ENCODE peak calls at places on chromosome 19, in ten cellular contexts. One of them, this sample, is unnamed.
A peak's percentile ranks its signal among the peaks of the same experiment; 100 is the strongest.

GRCh38 chr19:7224205-7224833 is 69.9 kb downstream of the INSR start:
- DNase-seq in Peyer's patch: no peak
- DNase-seq in GM19239: no peak
- DNase-seq in GM10248: no peak
- DNase-seq in AML-193: no peak
- DNase-seq in brain microvascular endothelial cell: no peak
- DNase-seq in GM12892: no peak
- DNase-seq in body of pancreas: peak; percentile 73
- DNase-seq in HuH-7.5: no peak
- DNase-seq in amygdala: peak; percentile 5
- DNase-seq in this sample: no peak

GRCh38 chr19:32265991-32266390 is 79.4 kb upstream of the ZNF507 start:
- DNase-seq in Peyer's patch: no peak
- DNase-seq in GM19239: no peak
- DNase-seq in GM10248: no peak
- DNase-seq in AML-193: no peak
- DNase-seq in brain microvascular endothelial cell: no peak
- DNase-seq in GM12892: no peak
- DNase-seq in body of pancreas: no peak
- DNase-seq in HuH-7.5: no peak
- DNase-seq in amygdala: no peak
- DNase-seq in this sample: peak; percentile 70

GRCh38 chr19:43532571-43532961 is 422 bp upstream of the ZNF575 start:
- DNase-seq in Peyer's patch: peak; percentile 82
- DNase-seq in GM19239: no peak
- DNase-seq in GM10248: peak; percentile 56
- DNase-seq in AML-193: peak; percentile 77
- DNase-seq in brain microvascular endothelial cell: no peak
- DNase-seq in GM12892: no peak
- DNase-seq in body of pancreas: peak; percentile 23
- DNase-seq in HuH-7.5: no peak
- DNase-seq in amygdala: no peak
- DNase-seq in this sample: no peak

GRCh38 chr19:49605605-49606004 is 14.6 kb downstream of the PRR12 start:
- DNase-seq in Peyer's patch: no peak
- DNase-seq in GM19239: no peak
- DNase-seq in GM10248: no peak
- DNase-seq in AML-193: no peak
- DNase-seq in brain microvascular endothelial cell: no peak
- DNase-seq in GM12892: no peak
- DNase-seq in body of pancreas: no peak
- DNase-seq in HuH-7.5: no peak
- DNase-seq in amygdala: no peak
- DNase-seq in this sample: no peak

GRCh38 chr19:2867025-2867991 is at the start of gene ZNF556:
- DNase-seq in Peyer's patch: no peak
- DNase-seq in GM19239: no peak
- DNase-seq in GM10248: no peak
- DNase-seq in AML-193: no peak
- DNase-seq in brain microvascular endothelial cell: no peak
- DNase-seq in GM12892: peak; percentile 20
- DNase-seq in body of pancreas: peak; percentile 17
- DNase-seq in HuH-7.5: no peak
- DNase-seq in amygdala: no peak
- DNase-seq in this sample: no peak

GRCh38 chr19:41366089-41366488 is 2.1 kb upstream of the B9D2 start:
- DNase-seq in Peyer's patch: no peak
- DNase-seq in GM19239: no peak
- DNase-seq in GM10248: no peak
- DNase-seq in AML-193: no peak
- DNase-seq in brain microvascular endothelial cell: no peak
- DNase-seq in GM12892: no peak
- DNase-seq in body of pancreas: no peak
- DNase-seq in HuH-7.5: no peak
- DNase-seq in amygdala: no peak
- DNase-seq in this sample: no peak

GRCh38 chr19:14093117-14093784 is 2.7 kb upstream of the SAMD1 start:
- DNase-seq in Peyer's patch: no peak
- DNase-seq in GM19239: no peak
- DNase-seq in GM10248: no peak
- DNase-seq in AML-193: no peak
- DNase-seq in brain microvascular endothelial cell: no peak
- DNase-seq in GM12892: no peak
- DNase-seq in body of pancreas: no peak
- DNase-seq in HuH-7.5: no peak
- DNase-seq in amygdala: no peak
- DNase-seq in this sample: no peak

GRCh38 chr19:54616840-54617560 is 13.3 kb upstream of the LILRB1 start:
- DNase-seq in Peyer's patch: no peak
- DNase-seq in GM19239: peak; percentile 28
- DNase-seq in GM10248: peak; percentile 61
- DNase-seq in AML-193: no peak
- DNase-seq in brain microvascular endothelial cell: no peak
- DNase-seq in GM12892: no peak
- DNase-seq in body of pancreas: no peak
- DNase-seq in HuH-7.5: no peak
- DNase-seq in amygdala: no peak
- DNase-seq in this sample: no peak

GRCh38 chr19:54137913-54138776 is 583 bp downstream of the CNOT3 start:
- DNase-seq in Peyer's patch: no peak
- DNase-seq in GM19239: no peak
- DNase-seq in GM10248: peak; percentile 40
- DNase-seq in AML-193: no peak
- DNase-seq in brain microvascular endothelial cell: no peak
- DNase-seq in GM12892: peak; percentile 69
- DNase-seq in body of pancreas: peak; percentile 42
- DNase-seq in HuH-7.5: no peak
- DNase-seq in amygdala: no peak
- DNase-seq in this sample: no peak

GRCh38 chr19:32691952-32692726 is 518 bp downstream of the NUDT19 start:
- DNase-seq in Peyer's patch: peak; percentile 78
- DNase-seq in GM19239: peak; percentile 43
- DNase-seq in GM10248: peak; percentile 79
- DNase-seq in AML-193: peak; percentile 44
- DNase-seq in brain microvascular endothelial cell: peak; percentile 48
- DNase-seq in GM12892: peak; percentile 50
- DNase-seq in body of pancreas: peak; percentile 59
- DNase-seq in HuH-7.5: peak; percentile 47
- DNase-seq in amygdala: peak; percentile 23
- DNase-seq in this sample: no peak

GRCh38 chr19:47369923-47370625 is 21.0 kb downstream of the DHX34 start:
- DNase-seq in Peyer's patch: no peak
- DNase-seq in GM19239: no peak
- DNase-seq in GM10248: no peak
- DNase-seq in AML-193: peak; percentile 70
- DNase-seq in brain microvascular endothelial cell: peak; percentile 74
- DNase-seq in GM12892: no peak
- DNase-seq in body of pancreas: no peak
- DNase-seq in HuH-7.5: no peak
- DNase-seq in amygdala: no peak
- DNase-seq in this sample: no peak

GRCh38 chr19:48543121-48543710 is 8.8 kb upstream of the SULT2B1 start:
- DNase-seq in Peyer's patch: peak; percentile 64
- DNase-seq in GM19239: no peak
- DNase-seq in GM10248: no peak
- DNase-seq in AML-193: no peak
- DNase-seq in brain microvascular endothelial cell: peak; percentile 10
- DNase-seq in GM12892: no peak
- DNase-seq in body of pancreas: peak; percentile 29
- DNase-seq in HuH-7.5: no peak
- DNase-seq in amygdala: no peak
- DNase-seq in this sample: no peak

GRCh38 chr19:47779524-47780214 is 1.2 kb downstream of the SELENOW start:
- DNase-seq in Peyer's patch: no peak
- DNase-seq in GM19239: no peak
- DNase-seq in GM10248: no peak
- DNase-seq in AML-193: no peak
- DNase-seq in brain microvascular endothelial cell: no peak
- DNase-seq in GM12892: no peak
- DNase-seq in body of pancreas: peak; percentile 43
- DNase-seq in HuH-7.5: no peak
- DNase-seq in amygdala: peak; percentile 10
- DNase-seq in this sample: no peak

GRCh38 chr19:42497492-42498226 is 30.6 kb downstream of the CEACAM1 start:
- DNase-seq in Peyer's patch: peak; percentile 57
- DNase-seq in GM19239: no peak
- DNase-seq in GM10248: peak; percentile 47
- DNase-seq in AML-193: no peak
- DNase-seq in brain microvascular endothelial cell: no peak
- DNase-seq in GM12892: no peak
- DNase-seq in body of pancreas: peak; percentile 30
- DNase-seq in HuH-7.5: peak; percentile 58
- DNase-seq in amygdala: no peak
- DNase-seq in this sample: no peak

GRCh38 chr19:4493104-4493928 is 21.2 kb downstream of the HDGFL2 start:
- DNase-seq in Peyer's patch: no peak
- DNase-seq in GM19239: no peak
- DNase-seq in GM10248: no peak
- DNase-seq in AML-193: no peak
- DNase-seq in brain microvascular endothelial cell: no peak
- DNase-seq in GM12892: no peak
- DNase-seq in body of pancreas: no peak
- DNase-seq in HuH-7.5: no peak
- DNase-seq in amygdala: no peak
- DNase-seq in this sample: no peak

GRCh38 chr19:13160557-13160956 is 10.3 kb downstream of the IER2 start:
- DNase-seq in Peyer's patch: no peak
- DNase-seq in GM19239: no peak
- DNase-seq in GM10248: no peak
- DNase-seq in AML-193: no peak
- DNase-seq in brain microvascular endothelial cell: peak; percentile 36
- DNase-seq in GM12892: no peak
- DNase-seq in body of pancreas: no peak
- DNase-seq in HuH-7.5: no peak
- DNase-seq in amygdala: no peak
- DNase-seq in this sample: no peak

GRCh38 chr19:28283592-28283991 is 929.4 kb downstream of the UQCRFS1 start:
- DNase-seq in Peyer's patch: no peak
- DNase-seq in GM19239: no peak
- DNase-seq in GM10248: no peak
- DNase-seq in AML-193: no peak
- DNase-seq in brain microvascular endothelial cell: no peak
- DNase-seq in GM12892: no peak
- DNase-seq in body of pancreas: no peak
- DNase-seq in HuH-7.5: no peak
- DNase-seq in amygdala: no peak
- DNase-seq in this sample: no peak

GRCh38 chr19:58054792-58055482 is 4.1 kb upstream of the ZNF135 start:
- DNase-seq in Peyer's patch: no peak
- DNase-seq in GM19239: peak; percentile 4
- DNase-seq in GM10248: no peak
- DNase-seq in AML-193: no peak
- DNase-seq in brain microvascular endothelial cell: peak; percentile 12
- DNase-seq in GM12892: no peak
- DNase-seq in body of pancreas: peak; percentile 25
- DNase-seq in HuH-7.5: no peak
- DNase-seq in amygdala: peak; percentile 32
- DNase-seq in this sample: no peak

GRCh38 chr19:13796301-13797057 is 1.2 kb downstream of the ZSWIM4 start:
- DNase-seq in Peyer's patch: no peak
- DNase-seq in GM19239: no peak
- DNase-seq in GM10248: peak; percentile 67
- DNase-seq in AML-193: no peak
- DNase-seq in brain microvascular endothelial cell: peak; percentile 88
- DNase-seq in GM12892: no peak
- DNase-seq in body of pancreas: peak; percentile 55
- DNase-seq in HuH-7.5: no peak
- DNase-seq in amygdala: no peak
- DNase-seq in this sample: no peak

GRCh38 chr19:52453324-52454094 is at the start of gene ZNF578:
- DNase-seq in Peyer's patch: peak; percentile 58
- DNase-seq in GM19239: peak; percentile 16
- DNase-seq in GM10248: peak; percentile 34
- DNase-seq in AML-193: no peak
- DNase-seq in brain microvascular endothelial cell: peak; percentile 81
- DNase-seq in GM12892: peak; percentile 11
- DNase-seq in body of pancreas: peak; percentile 67
- DNase-seq in HuH-7.5: no peak
- DNase-seq in amygdala: peak; percentile 48
- DNase-seq in this sample: no peak

GRCh38 chr19:49741210-49741844 is 21.8 kb downstream of the TSKS start:
- DNase-seq in Peyer's patch: no peak
- DNase-seq in GM19239: no peak
- DNase-seq in GM10248: no peak
- DNase-seq in AML-193: no peak
- DNase-seq in brain microvascular endothelial cell: no peak
- DNase-seq in GM12892: no peak
- DNase-seq in body of pancreas: no peak
- DNase-seq in HuH-7.5: no peak
- DNase-seq in amygdala: no peak
- DNase-seq in this sample: no peak

GRCh38 chr19:18306903-18307681 is 15.8 kb downstream of the LSM4 start:
- DNase-seq in Peyer's patch: peak; percentile 50
- DNase-seq in GM19239: no peak
- DNase-seq in GM10248: no peak
- DNase-seq in AML-193: no peak
- DNase-seq in brain microvascular endothelial cell: no peak
- DNase-seq in GM12892: no peak
- DNase-seq in body of pancreas: no peak
- DNase-seq in HuH-7.5: no peak
- DNase-seq in amygdala: peak; percentile 39
- DNase-seq in this sample: no peak

GRCh38 chr19:48858984-48859710 is 9.3 kb downstream of the PLEKHA4 start:
- DNase-seq in Peyer's patch: no peak
- DNase-seq in GM19239: peak; percentile 79
- DNase-seq in GM10248: peak; percentile 85
- DNase-seq in AML-193: peak; percentile 31
- DNase-seq in brain microvascular endothelial cell: no peak
- DNase-seq in GM12892: peak; percentile 79
- DNase-seq in body of pancreas: peak; percentile 76
- DNase-seq in HuH-7.5: no peak
- DNase-seq in amygdala: no peak
- DNase-seq in this sample: no peak

GRCh38 chr19:39499082-39499642 is 415 bp downstream of the DLL3 start:
- DNase-seq in Peyer's patch: no peak
- DNase-seq in GM19239: no peak
- DNase-seq in GM10248: no peak
- DNase-seq in AML-193: no peak
- DNase-seq in brain microvascular endothelial cell: no peak
- DNase-seq in GM12892: no peak
- DNase-seq in body of pancreas: no peak
- DNase-seq in HuH-7.5: no peak
- DNase-seq in amygdala: no peak
- DNase-seq in this sample: no peak

GRCh38 chr19:17001603-17002183 is 24.9 kb downstream of the CPAMD8 start:
- DNase-seq in Peyer's patch: no peak
- DNase-seq in GM19239: no peak
- DNase-seq in GM10248: no peak
- DNase-seq in AML-193: no peak
- DNase-seq in brain microvascular endothelial cell: no peak
- DNase-seq in GM12892: no peak
- DNase-seq in body of pancreas: no peak
- DNase-seq in HuH-7.5: no peak
- DNase-seq in amygdala: no peak
- DNase-seq in this sample: no peak

GRCh38 chr19:4970558-4971423 is 1.9 kb downstream of the KDM4B start:
- DNase-seq in Peyer's patch: peak; percentile 61
- DNase-seq in GM19239: no peak
- DNase-seq in GM10248: no peak
- DNase-seq in AML-193: peak; percentile 16
- DNase-seq in brain microvascular endothelial cell: no peak
- DNase-seq in GM12892: no peak
- DNase-seq in body of pancreas: peak; percentile 52
- DNase-seq in HuH-7.5: no peak
- DNase-seq in amygdala: no peak
- DNase-seq in this sample: no peak

GRCh38 chr19:45172173-45172572 is 5.9 kb downstream of the TRAPPC6A start:
- DNase-seq in Peyer's patch: peak; percentile 46
- DNase-seq in GM19239: no peak
- DNase-seq in GM10248: no peak
- DNase-seq in AML-193: no peak
- DNase-seq in brain microvascular endothelial cell: no peak
- DNase-seq in GM12892: no peak
- DNase-seq in body of pancreas: no peak
- DNase-seq in HuH-7.5: no peak
- DNase-seq in amygdala: no peak
- DNase-seq in this sample: no peak

GRCh38 chr19:18433039-18433691 is 4.8 kb downstream of the ISYNA1 start:
- DNase-seq in Peyer's patch: no peak
- DNase-seq in GM19239: no peak
- DNase-seq in GM10248: peak; percentile 60
- DNase-seq in AML-193: no peak
- DNase-seq in brain microvascular endothelial cell: no peak
- DNase-seq in GM12892: peak; percentile 73
- DNase-seq in body of pancreas: no peak
- DNase-seq in HuH-7.5: no peak
- DNase-seq in amygdala: no peak
- DNase-seq in this sample: no peak

This sample was measured in vagina.